ENCODE peak calls at places on chromosomes 6 and 20, in ten cellular contexts. P is endodermal cell, J is AG09319, I is AG04449, Z is sigmoid colon, Q is Calu3, V is CD14-positive monocyte, X is breast epithelium, R is fibroblast of the aortic adventitia, F is uterus. W is an unnamed sample.

GRCh38 chr6:26521485-26522391 is 16.4 kb upstream of the HMGN4 start:
- DNase-seq in P (peak), J (peak), I (no peak), Z (peak), Q (peak), V (peak), X (peak), R (peak), F (peak), W (no peak)

GRCh38 chr6:116062496-116062895 is 1.8 kb upstream of the FRK start:
- DNase-seq in P (no peak), J (no peak), I (no peak), Z (no peak), Q (no peak), V (no peak), X (no peak), R (no peak), F (no peak), W (no peak)

GRCh38 chr20:2756056-2756611 is 44.3 kb downstream of the CPXM1 start:
- DNase-seq in P (peak), J (no peak), I (no peak), Z (peak), Q (peak), V (no peak), X (no peak), R (peak), F (no peak), W (no peak)

GRCh38 chr6:89379281-89379680 is 26.8 kb upstream of the UBE2J1 start:
- DNase-seq in P (no peak), J (no peak), I (no peak), Z (no peak), Q (no peak), V (no peak), X (no peak), R (no peak), F (no peak), W (no peak)

GRCh38 chr20:49270177-49270576 is 7.7 kb downstream of the ZNFX1 start:
- DNase-seq in P (no peak), J (no peak), I (no peak), Z (no peak), Q (no peak), V (no peak), X (no peak), R (peak), F (no peak), W (no peak)

GRCh38 chr6:137237413-137238170 is 18.4 kb upstream of the IFNGR1 start:
- DNase-seq in P (no peak), J (peak), I (peak), Z (no peak), Q (peak), V (no peak), X (no peak), R (peak), F (no peak), W (peak)

GRCh38 chr6:131861356-131861755 is 53.5 kb downstream of the ENPP1 start:
- DNase-seq in P (no peak), J (peak), I (peak), Z (no peak), Q (no peak), V (no peak), X (no peak), R (peak), F (no peak), W (peak)

GRCh38 chr6:26272171-26272631 is 92.8 kb upstream of the BTN3A2 start:
- DNase-seq in P (peak), J (no peak), I (no peak), Z (peak), Q (peak), V (no peak), X (no peak), R (no peak), F (peak), W (no peak)

GRCh38 chr6:25639653-25640052 is 12.4 kb upstream of the SCGN start:
- DNase-seq in P (no peak), J (no peak), I (no peak), Z (no peak), Q (no peak), V (no peak), X (no peak), R (no peak), F (no peak), W (no peak)

GRCh38 chr6:37343248-37343647 is 10.5 kb upstream of the RNF8 start:
- DNase-seq in P (no peak), J (no peak), I (no peak), Z (no peak), Q (no peak), V (no peak), X (no peak), R (no peak), F (no peak), W (no peak)

GRCh38 chr6:16727996-16728395 is 33.3 kb downstream of the ATXN1 start:
- DNase-seq in P (peak), J (no peak), I (no peak), Z (no peak), Q (no peak), V (peak), X (no peak), R (no peak), F (no peak), W (no peak)

GRCh38 chr6:52904562-52905279 is 4.8 kb downstream of the GSTA3 start:
- DNase-seq in P (peak), J (no peak), I (no peak), Z (no peak), Q (peak), V (no peak), X (no peak), R (no peak), F (no peak), W (no peak)

GRCh38 chr6:33721529-33721928 is 10.0 kb upstream of the UQCC2 start:
- DNase-seq in P (no peak), J (no peak), I (no peak), Z (no peak), Q (no peak), V (no peak), X (no peak), R (no peak), F (no peak), W (no peak)

GRCh38 chr6:24692003-24692402 is 25.1 kb downstream of the ACOT13 start:
- DNase-seq in P (no peak), J (no peak), I (no peak), Z (no peak), Q (no peak), V (no peak), X (no peak), R (no peak), F (no peak), W (no peak)

GRCh38 chr6:157151989-157152388 is 171.3 kb downstream of the TMEM242 start:
- DNase-seq in P (no peak), J (peak), I (peak), Z (no peak), Q (no peak), V (no peak), X (no peak), R (peak), F (no peak), W (peak)

GRCh38 chr6:36178544-36178943 is 18.0 kb upstream of the BRPF3 start:
- DNase-seq in P (no peak), J (no peak), I (no peak), Z (no peak), Q (no peak), V (no peak), X (no peak), R (no peak), F (no peak), W (no peak)

GRCh38 chr6:9537381-9537780 is 877.5 kb downstream of the TFAP2A start:
- DNase-seq in P (no peak), J (no peak), I (peak), Z (no peak), Q (no peak), V (no peak), X (no peak), R (peak), F (no peak), W (peak)

GRCh38 chr6:43877463-43878126 is 107.6 kb downstream of the VEGFA start:
- DNase-seq in P (peak), J (no peak), I (no peak), Z (no peak), Q (no peak), V (no peak), X (no peak), R (no peak), F (no peak), W (no peak)

GRCh38 chr6:38198219-38198618 is 378.7 kb downstream of the ZFAND3 start:
- DNase-seq in P (peak), J (no peak), I (no peak), Z (no peak), Q (no peak), V (no peak), X (no peak), R (no peak), F (no peak), W (no peak)

GRCh38 chr6:48141975-48142374 is 31.0 kb upstream of the PTCHD4 start:
- DNase-seq in P (no peak), J (no peak), I (no peak), Z (no peak), Q (no peak), V (no peak), X (no peak), R (no peak), F (no peak), W (no peak)

GRCh38 chr6:70375166-70375565 is 38.1 kb upstream of the FAM135A start:
- DNase-seq in P (no peak), J (no peak), I (no peak), Z (no peak), Q (no peak), V (no peak), X (no peak), R (peak), F (no peak), W (no peak)

GRCh38 chr6:163324326-163324927 is 90.1 kb upstream of the QKI start:
- DNase-seq in P (no peak), J (no peak), I (no peak), Z (no peak), Q (peak), V (no peak), X (no peak), R (no peak), F (no peak), W (no peak)

GRCh38 chr20:57061058-57061900 is 205.2 kb downstream of the BMP7 start:
- DNase-seq in P (peak), J (no peak), I (no peak), Z (peak), Q (peak), V (no peak), X (no peak), R (no peak), F (peak), W (no peak)

GRCh38 chr20:24039196-24039595 is 50.6 kb upstream of the GGTLC1 start:
- DNase-seq in P (no peak), J (no peak), I (no peak), Z (no peak), Q (no peak), V (no peak), X (no peak), R (no peak), F (no peak), W (no peak)

GRCh38 chr6:12608016-12608860 is 108.3 kb upstream of the PHACTR1 start:
- DNase-seq in P (no peak), J (no peak), I (no peak), Z (no peak), Q (no peak), V (no peak), X (no peak), R (peak), F (no peak), W (no peak)

GRCh38 chr6:22451960-22452359 is 117.4 kb upstream of the HDGFL1 start:
- DNase-seq in P (no peak), J (no peak), I (no peak), Z (no peak), Q (no peak), V (no peak), X (no peak), R (no peak), F (no peak), W (no peak)

GRCh38 chr6:72968704-72969103 is 256.6 kb downstream of the KHDC1L start:
- DNase-seq in P (no peak), J (no peak), I (no peak), Z (no peak), Q (no peak), V (no peak), X (no peak), R (no peak), F (no peak), W (no peak)

GRCh38 chr20:50242863-50243609 is 52.4 kb downstream of the CEBPB start:
- DNase-seq in P (no peak), J (no peak), I (no peak), Z (no peak), Q (peak), V (no peak), X (peak), R (no peak), F (no peak), W (no peak)

GRCh38 chr6:30490031-30490876 is 945 bp downstream of the HLA-E start:
- DNase-seq in P (peak), J (no peak), I (no peak), Z (peak), Q (peak), V (no peak), X (peak), R (peak), F (peak), W (no peak)

GRCh38 chr20:57619053-57619831 is 984 bp downstream of the ZBP1 start:
- DNase-seq in P (no peak), J (no peak), I (no peak), Z (no peak), Q (no peak), V (peak), X (no peak), R (no peak), F (no peak), W (no peak)

GRCh38 chr20:33915726-33916331 is 77.9 kb upstream of the RALY start:
- DNase-seq in P (peak), J (no peak), I (no peak), Z (no peak), Q (peak), V (no peak), X (no peak), R (no peak), F (no peak), W (no peak)

GRCh38 chr20:25685276-25686080 is 11.2 kb downstream of the ZNF337 start:
- DNase-seq in P (peak), J (no peak), I (no peak), Z (no peak), Q (no peak), V (no peak), X (no peak), R (no peak), F (no peak), W (no peak)
- TF ChIP-seq CTCF in P (peak), J (no peak), I (no peak), Z (no peak), Q (no peak), V (no peak), X (no peak), R (no peak), F (no peak), W (no peak)

GRCh38 chr20:35447082-35447789 is 8.2 kb upstream of the CEP250 start:
- DNase-seq in P (peak), J (no peak), I (no peak), Z (peak), Q (peak), V (peak), X (peak), R (peak), F (peak), W (no peak)
- TF ChIP-seq CTCF in P (peak), J (peak), I (peak), Z (peak), Q (peak), V (peak), X (peak), R (peak), F (peak), W (peak)

GRCh38 chr20:46820682-46821081 is 74.0 kb upstream of the EYA2 start:
- DNase-seq in P (no peak), J (no peak), I (no peak), Z (no peak), Q (no peak), V (no peak), X (no peak), R (no peak), F (no peak), W (no peak)
- TF ChIP-seq CTCF in P (peak), J (no peak), I (no peak), Z (no peak), Q (no peak), V (no peak), X (peak), R (no peak), F (no peak), W (no peak)

GRCh38 chr6:111699123-111699522 is 93.4 kb upstream of the TRAF3IP2 start:
- DNase-seq in P (no peak), J (no peak), I (no peak), Z (no peak), Q (no peak), V (no peak), X (no peak), R (no peak), F (no peak), W (no peak)
- TF ChIP-seq CTCF in P (no peak), J (no peak), I (no peak), Z (no peak), Q (no peak), V (no peak), X (no peak), R (no peak), F (no peak), W (no peak)

DNA sequence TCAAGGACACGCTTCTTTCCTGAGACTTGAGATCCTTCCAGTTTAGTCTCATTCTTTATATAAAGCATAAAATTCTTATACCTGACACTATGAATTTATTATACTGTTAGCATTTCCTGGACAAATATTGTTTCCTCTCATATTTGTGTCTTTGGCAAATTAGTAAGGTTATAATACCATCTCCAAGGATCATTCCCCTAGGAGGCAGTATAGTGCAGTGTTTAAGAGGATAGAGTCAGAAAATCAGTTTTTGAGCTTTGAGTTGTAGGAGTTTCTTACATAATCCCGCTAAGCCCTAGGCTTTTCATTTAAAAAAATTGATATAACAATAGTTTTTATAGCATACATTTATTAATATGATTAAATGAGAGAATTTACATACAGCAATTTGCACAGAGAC is 510.8 kb downstream of the TENT5A start:
- DNase-seq in P (no peak), J (no peak), I (peak), Z (no peak), Q (no peak), V (no peak), X (no peak), R (peak), F (no peak), W (no peak)
- TF ChIP-seq CTCF in P (peak), J (peak), I (peak), Z (peak), Q (peak), V (no peak), X (no peak), R (peak), F (no peak), W (peak)

GRCh38 chr20:51378171-51378928 is 164.2 kb downstream of the NFATC2 start:
- DNase-seq in P (peak), J (no peak), I (no peak), Z (peak), Q (no peak), V (no peak), X (no peak), R (no peak), F (no peak), W (no peak)
- TF ChIP-seq CTCF in P (peak), J (no peak), I (peak), Z (no peak), Q (no peak), V (no peak), X (no peak), R (no peak), F (no peak), W (no peak)

GRCh38 chr20:63380346-63380870 is 19.3 kb upstream of the CHRNA4 start:
- DNase-seq in P (no peak), J (no peak), I (no peak), Z (no peak), Q (no peak), V (no peak), X (no peak), R (no peak), F (no peak), W (no peak)

GRCh38 chr20:63384336-63384735 is 23.2 kb upstream of the CHRNA4 start:
- DNase-seq in P (no peak), J (no peak), I (no peak), Z (no peak), Q (no peak), V (no peak), X (no peak), R (no peak), F (no peak), W (no peak)

GRCh38 chr20:63382551-63383300 is 21.6 kb upstream of the CHRNA4 start:
- DNase-seq in P (no peak), J (no peak), I (no peak), Z (no peak), Q (no peak), V (no peak), X (no peak), R (no peak), F (no peak), W (no peak)

GRCh38 chr20:63383556-63383955 is 22.4 kb upstream of the CHRNA4 start:
- DNase-seq in P (peak), J (no peak), I (no peak), Z (no peak), Q (no peak), V (no peak), X (no peak), R (no peak), F (no peak), W (no peak)

GRCh38 chr20:63381781-63382431 is 20.8 kb upstream of the CHRNA4 start:
- DNase-seq in P (peak), J (no peak), I (no peak), Z (no peak), Q (peak), V (no peak), X (no peak), R (no peak), F (no peak), W (no peak)
- TF ChIP-seq CTCF in P (peak), J (peak), I (peak), Z (peak), Q (peak), V (peak), X (peak), R (peak), F (peak), W (peak)

W was measured in AG09309.